ENCODE peak calls at places on chromosomes 4 and X, in seven cellular contexts. R is mesenchymal stem cell, Z is HEK293T, Y is upper lobe of right lung, F is transverse colon, N is MV-4-11, E is GF-D8. C is an unnamed sample.

GRCh38 chrX:40107291-40108083 is 9.7 kb upstream of the BCOR start:
- DNase-seq in Y (peak; percentile 84), R (peak; percentile 73), Z (peak; percentile 57), E (no peak), N (no peak), F (peak; percentile 72), C (no peak)

GRCh38 chr4:172680701-172681100 is 487.9 kb upstream of the GALNT7 start:
- DNase-seq in F (no peak), Z (no peak), N (no peak), R (peak; percentile 6), Y (no peak), E (no peak), C (no peak)

GRCh38 chrX:40885984-40886383 is 150.6 kb upstream of the MED14 start:
- DNase-seq in Z (no peak), F (no peak), Y (no peak), N (no peak), E (no peak), R (no peak), C (no peak)

GRCh38 chr4:56723831-56724230 is 42.7 kb upstream of the HOPX start:
- DNase-seq in N (no peak), E (no peak), Z (no peak), F (no peak), R (no peak), Y (no peak), C (no peak)

GRCh38 chr4:176185068-176185467 is 10.3 kb downstream of the SPATA4 start:
- DNase-seq in R (peak; percentile 51), Z (no peak), Y (no peak), N (no peak), E (no peak), F (no peak), C (no peak)

GRCh38 chr4:93870876-93871458 is 42.4 kb downstream of the ATOH1 start:
- DNase-seq in R (no peak), N (no peak), Y (no peak), F (peak; percentile 83), Z (peak; percentile 10), E (no peak), C (no peak)

GRCh38 chr4:159144112-159144694 is 41.3 kb downstream of the RAPGEF2 start:
- DNase-seq in Z (no peak), R (no peak), F (no peak), N (no peak), Y (no peak), E (no peak), C (no peak)

GRCh38 chr4:183471960-183472708 is 27.7 kb downstream of the CDKN2AIP start:
- DNase-seq in Z (peak; percentile 62), F (peak; percentile 88), E (peak; percentile 32), Y (peak; percentile 88), N (peak; percentile 73), R (peak; percentile 75), C (peak; percentile 17)

GRCh38 chr4:183173580-183174526 is 74.8 kb downstream of the WWC2 start:
- DNase-seq in Y (no peak), Z (no peak), E (no peak), N (no peak), F (no peak), R (peak; percentile 40), C (no peak)

GRCh38 chr4:64538219-64538618 is 129.0 kb upstream of the TECRL start:
- DNase-seq in Z (no peak), F (no peak), N (peak; percentile 27), R (no peak), E (no peak), Y (no peak), C (no peak)

GRCh38 chr4:744212-744841 is 38.7 kb downstream of the PCGF3 start:
- DNase-seq in E (no peak), N (no peak), Z (no peak), F (no peak), R (no peak), Y (peak; percentile 59), C (no peak)

GRCh38 chrX:77389891-77390290 is 57.3 kb upstream of the FGF16 start:
- DNase-seq in Z (no peak), F (no peak), R (no peak), Y (no peak), N (no peak), E (no peak), C (no peak)

GRCh38 chr4:7805533-7806079 is 134.1 kb downstream of the AFAP1 start:
- DNase-seq in E (no peak), Z (no peak), N (no peak), R (peak; percentile 67), Y (peak; percentile 88), F (no peak), C (no peak)

GRCh38 chr4:141668200-141668599 is 31.8 kb downstream of the IL15 start:
- DNase-seq in N (no peak), Z (no peak), Y (no peak), E (no peak), F (no peak), R (no peak), C (no peak)

GRCh38 chrX:24260827-24261550 is 52.9 kb downstream of the SUPT20HL2 start:
- DNase-seq in Y (no peak), E (peak; percentile 79), R (peak; percentile 76), Z (no peak), N (peak; percentile 91), F (peak; percentile 39), C (no peak)